ENCODE peak calls at places on chromosomes 2 and 18, in four cellular contexts. One of them, this sample, is unnamed.

GRCh38 chr2:156333951-156334495 is 1.5 kb upstream of the NR4A2 start:
- DNase-seq in body of pancreas: peak; percentile 69
- DNase-seq in mammary epithelial cell: no peak
- DNase-seq in heart left ventricle: peak; percentile 76
- DNase-seq in this sample: peak; percentile 72

GRCh38 chr2:119011162-119011909 is 69.3 kb downstream of the MARCO start:
- DNase-seq in body of pancreas: peak; percentile 70
- DNase-seq in mammary epithelial cell: no peak
- DNase-seq in heart left ventricle: peak; percentile 48
- DNase-seq in this sample: peak; percentile 51

GRCh38 chr2:209476367-209477191 is 52.7 kb downstream of the MAP2 start:
- DNase-seq in body of pancreas: peak; percentile 80
- DNase-seq in mammary epithelial cell: no peak
- DNase-seq in heart left ventricle: no peak
- DNase-seq in this sample: no peak

GRCh38 chr18:45836242-45837215 is 11.1 kb downstream of the SIGLEC15 start:
- DNase-seq in body of pancreas: no peak
- DNase-seq in mammary epithelial cell: no peak
- DNase-seq in heart left ventricle: no peak
- DNase-seq in this sample: no peak

GRCh38 chr2:24274809-24275208 is 85.5 kb downstream of the ITSN2 start:
- DNase-seq in body of pancreas: no peak
- DNase-seq in mammary epithelial cell: no peak
- DNase-seq in heart left ventricle: no peak
- DNase-seq in this sample: no peak

GRCh38 chr2:203240491-203240890 is 1.7 kb downstream of the CYP20A1 start:
- DNase-seq in body of pancreas: no peak
- DNase-seq in mammary epithelial cell: no peak
- DNase-seq in heart left ventricle: no peak
- DNase-seq in this sample: no peak

GRCh38 chr2:31219131-31219969 is 2.0 kb upstream of the CAPN14 start:
- DNase-seq in body of pancreas: no peak
- DNase-seq in mammary epithelial cell: no peak
- DNase-seq in heart left ventricle: no peak
- DNase-seq in this sample: no peak

GRCh38 chr2:240868286-240869108 is at the start of gene AGXT:
- DNase-seq in body of pancreas: no peak
- DNase-seq in mammary epithelial cell: no peak
- DNase-seq in heart left ventricle: no peak
- DNase-seq in this sample: no peak

GRCh38 chr2:69099541-69099940 is 86.6 kb downstream of the ANTXR1 start:
- DNase-seq in body of pancreas: no peak
- DNase-seq in mammary epithelial cell: peak; percentile 6
- DNase-seq in heart left ventricle: no peak
- DNase-seq in this sample: no peak

GRCh38 chr2:212177724-212178123 is 360.9 kb downstream of the ERBB4 start:
- DNase-seq in body of pancreas: no peak
- DNase-seq in mammary epithelial cell: no peak
- DNase-seq in heart left ventricle: no peak
- DNase-seq in this sample: no peak

GRCh38 chr2:191013876-191014652 is at the start of gene STAT1:
- DNase-seq in body of pancreas: peak; percentile 95
- DNase-seq in mammary epithelial cell: peak; percentile 91
- DNase-seq in heart left ventricle: peak; percentile 94
- DNase-seq in this sample: peak; percentile 94
- TF ChIP-seq CTCF in body of pancreas: no peak
- TF ChIP-seq CTCF in mammary epithelial cell: peak; percentile 18
- TF ChIP-seq CTCF in heart left ventricle: no peak
- TF ChIP-seq CTCF in this sample: peak; percentile 27

DNA sequence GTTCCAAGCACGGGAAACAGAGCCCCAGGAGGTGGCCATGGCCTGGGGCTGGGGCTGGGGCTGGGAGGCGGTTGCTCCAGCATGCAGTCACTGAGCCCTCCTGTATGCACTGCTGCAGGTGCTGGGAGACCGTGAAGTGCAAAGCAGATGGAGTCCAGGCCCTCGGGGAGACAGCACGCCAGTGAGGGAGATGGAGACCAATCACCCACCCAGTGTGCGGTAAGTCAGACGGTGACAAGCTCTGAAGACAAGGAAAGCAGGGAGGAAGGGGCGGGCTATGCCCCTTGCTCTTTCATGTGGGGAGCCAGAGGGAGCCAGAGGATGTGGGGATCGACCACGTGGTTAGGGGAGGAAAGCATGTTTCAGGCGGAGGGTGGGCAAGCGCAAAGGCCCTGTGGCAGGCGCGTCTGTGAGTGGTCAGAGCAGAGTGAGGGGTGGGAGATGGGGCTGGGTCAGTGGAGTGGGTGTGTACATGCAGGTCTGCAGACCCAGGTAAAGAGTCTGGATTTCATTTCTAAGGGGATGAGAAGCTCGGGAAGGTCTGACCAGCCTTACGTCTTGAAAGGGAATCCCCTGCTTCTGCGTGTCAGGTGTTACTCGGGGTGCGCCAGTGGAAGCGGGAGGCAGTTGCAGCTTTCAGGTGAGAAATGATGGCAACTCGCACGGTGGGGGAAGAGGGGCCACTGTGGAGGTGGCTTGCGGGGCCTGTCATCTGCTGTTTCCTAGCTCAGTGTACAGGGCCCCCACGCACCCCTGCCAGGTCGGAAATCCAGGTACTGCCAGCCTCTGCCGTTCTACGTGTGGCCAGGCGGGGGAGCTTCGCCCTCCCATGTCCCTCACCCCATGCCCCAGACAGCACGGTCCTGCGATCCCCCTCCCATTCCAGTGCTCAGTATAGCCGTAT is 19.4 kb downstream of the RRM2 start:
- DNase-seq in body of pancreas: peak; percentile 66
- DNase-seq in mammary epithelial cell: no peak
- DNase-seq in heart left ventricle: no peak
- DNase-seq in this sample: no peak
- TF ChIP-seq CTCF in body of pancreas: peak; percentile 84
- TF ChIP-seq CTCF in mammary epithelial cell: peak; percentile 70
- TF ChIP-seq CTCF in heart left ventricle: peak; percentile 45
- TF ChIP-seq CTCF in this sample: peak; percentile 70

GRCh38 chr2:230322561-230323384 is 4.2 kb upstream of the SP140L start:
- DNase-seq in body of pancreas: no peak
- DNase-seq in mammary epithelial cell: no peak
- DNase-seq in heart left ventricle: no peak
- DNase-seq in this sample: no peak
- TF ChIP-seq CTCF in body of pancreas: no peak
- TF ChIP-seq CTCF in mammary epithelial cell: no peak
- TF ChIP-seq CTCF in heart left ventricle: no peak
- TF ChIP-seq CTCF in this sample: no peak

GRCh38 chr2:151409601-151410484 is at the start of gene RIF1:
- DNase-seq in body of pancreas: peak; percentile 88
- DNase-seq in mammary epithelial cell: peak; percentile 92
- DNase-seq in heart left ventricle: peak; percentile 92
- DNase-seq in this sample: peak; percentile 89
- TF ChIP-seq CTCF in body of pancreas: peak; percentile 87
- TF ChIP-seq CTCF in mammary epithelial cell: peak; percentile 69
- TF ChIP-seq CTCF in heart left ventricle: peak; percentile 61
- TF ChIP-seq CTCF in this sample: peak; percentile 79

GRCh38 chr2:233323851-233324250 is 16.2 kb downstream of the SAG start:
- DNase-seq in body of pancreas: no peak
- DNase-seq in mammary epithelial cell: no peak
- DNase-seq in heart left ventricle: no peak
- DNase-seq in this sample: no peak

GRCh38 chr2:233328922-233329321 is 21.3 kb downstream of the SAG start:
- DNase-seq in body of pancreas: no peak
- DNase-seq in mammary epithelial cell: no peak
- DNase-seq in heart left ventricle: no peak
- DNase-seq in this sample: no peak

GRCh38 chr2:233329489-233330135 is 22.0 kb downstream of the SAG start:
- DNase-seq in body of pancreas: no peak
- DNase-seq in mammary epithelial cell: no peak
- DNase-seq in heart left ventricle: no peak
- DNase-seq in this sample: no peak

GRCh38 chr2:233326500-233326899 is 18.9 kb downstream of the SAG start:
- DNase-seq in body of pancreas: no peak
- DNase-seq in mammary epithelial cell: no peak
- DNase-seq in heart left ventricle: no peak
- DNase-seq in this sample: no peak

GRCh38 chr2:233325814-233326213 is 18.2 kb downstream of the SAG start:
- DNase-seq in body of pancreas: no peak
- DNase-seq in mammary epithelial cell: no peak
- DNase-seq in heart left ventricle: no peak
- DNase-seq in this sample: no peak
- TF ChIP-seq CTCF in body of pancreas: no peak
- TF ChIP-seq CTCF in mammary epithelial cell: no peak
- TF ChIP-seq CTCF in heart left ventricle: no peak
- TF ChIP-seq CTCF in this sample: no peak

GRCh38 chr2:120855855-120856405 is 120.3 kb downstream of the GLI2 start:
- DNase-seq in body of pancreas: no peak
- DNase-seq in mammary epithelial cell: no peak
- DNase-seq in heart left ventricle: no peak
- DNase-seq in this sample: no peak

GRCh38 chr2:120857931-120858330 is 122.3 kb downstream of the GLI2 start:
- DNase-seq in body of pancreas: no peak
- DNase-seq in mammary epithelial cell: no peak
- DNase-seq in heart left ventricle: no peak
- DNase-seq in this sample: no peak

GRCh38 chr2:120854766-120855530 is 119.3 kb downstream of the GLI2 start:
- DNase-seq in body of pancreas: no peak
- DNase-seq in mammary epithelial cell: no peak
- DNase-seq in heart left ventricle: no peak
- DNase-seq in this sample: no peak

GRCh38 chr2:120857422-120857821 is 121.8 kb downstream of the GLI2 start:
- DNase-seq in body of pancreas: no peak
- DNase-seq in mammary epithelial cell: no peak
- DNase-seq in heart left ventricle: no peak
- DNase-seq in this sample: no peak

GRCh38 chr2:120856421-120856862 is 120.8 kb downstream of the GLI2 start:
- DNase-seq in body of pancreas: no peak
- DNase-seq in mammary epithelial cell: no peak
- DNase-seq in heart left ventricle: no peak
- DNase-seq in this sample: no peak
- TF ChIP-seq CTCF in body of pancreas: no peak
- TF ChIP-seq CTCF in mammary epithelial cell: peak; percentile 14
- TF ChIP-seq CTCF in heart left ventricle: no peak
- TF ChIP-seq CTCF in this sample: no peak

DNA sequence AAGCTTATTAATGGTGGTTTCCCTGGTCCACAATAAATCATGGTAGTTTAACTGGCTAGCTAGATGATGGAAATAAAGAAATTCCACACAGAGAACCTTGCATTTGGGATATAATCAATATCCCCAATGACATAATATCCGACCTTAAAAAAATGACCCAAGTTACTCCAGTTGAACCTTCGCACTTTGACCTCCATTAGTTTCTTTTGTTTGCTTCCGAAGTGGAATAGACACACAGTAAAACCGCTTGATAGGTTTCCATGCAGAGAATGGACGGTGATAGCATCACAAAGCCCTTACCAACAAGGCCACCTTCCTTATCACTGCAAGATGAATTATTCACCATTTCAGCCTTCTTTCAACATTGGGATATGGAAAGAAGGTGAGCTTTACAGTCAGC is 1966.1 kb upstream of the CELF4 start:
- DNase-seq in body of pancreas: no peak
- DNase-seq in mammary epithelial cell: no peak
- DNase-seq in heart left ventricle: no peak
- DNase-seq in this sample: no peak
- TF ChIP-seq CTCF in body of pancreas: no peak
- TF ChIP-seq CTCF in mammary epithelial cell: no peak
- TF ChIP-seq CTCF in heart left ventricle: no peak
- TF ChIP-seq CTCF in this sample: no peak

This sample was measured in left ventricle myocardium inferior.